ENCODE peak calls at places on chromosomes 4 and X, in eight cellular contexts. A is erythroblast; G is stimulated activated CD4-positive, alpha-beta T cell treated with anti-CD3 and anti-CD28 coated beads, Interleukin-15, amount 100 ng/mL, for 1 hour; Q is T-helper 1 cell; Y is activated CD4-positive, alpha-beta T cell treated with anti-CD3 and anti-CD28 coated beads, Interleukin-2, amount 10 ng/mL, durations not matched to agents 7 days and 5 days; C is amygdala; D is ELR; J is MCF 10A. X is an unnamed sample.

GRCh38 chrX:17987783-17988182 is 126.7 kb upstream of the RAI2 start:
- DNase-seq in J (no peak), Q (no peak), C (no peak), D (no peak), G (no peak), Y (peak; percentile 40), A (no peak), X (no peak)

GRCh38 chrX:56228914-56229313 is 3.2 kb upstream of the KLF8 start:
- DNase-seq in D (no peak), G (no peak), C (no peak), Q (no peak), Y (no peak), J (no peak), A (no peak), X (no peak)

GRCh38 chrX:119145241-119145653 is 17.6 kb upstream of the KIAA1210 start:
- DNase-seq in C (no peak), Q (no peak), J (peak; percentile 43), A (peak; percentile 7), Y (no peak), G (no peak), D (peak; percentile 33), X (no peak)

GRCh38 chrX:9882669-9883446 is 84.3 kb upstream of the CLDN34 start:
- DNase-seq in C (no peak), Q (no peak), G (no peak), Y (no peak), D (no peak), A (peak; percentile 70), J (no peak), X (no peak)

GRCh38 chrX:136812286-136812685 is 31.6 kb upstream of the ARHGEF6 start:
- DNase-seq in Y (no peak), A (peak; percentile 38), G (no peak), D (no peak), J (no peak), Q (no peak), C (no peak), X (no peak)

GRCh38 chr4:86977621-86978184 is 42.9 kb downstream of the AFF1 start:
- DNase-seq in D (peak; percentile 65), J (peak; percentile 94), A (peak; percentile 32), Y (peak; percentile 22), Q (no peak), C (no peak), G (no peak), X (no peak)

GRCh38 chrX:140343226-140343873 is 161.5 kb downstream of the SOX3 start:
- DNase-seq in J (peak; percentile 44), Y (no peak), D (peak; percentile 77), G (no peak), A (no peak), C (no peak), Q (no peak), X (no peak)

GRCh38 chr4:98688416-98689290 is 30.2 kb upstream of the TSPAN5 start:
- DNase-seq in C (no peak), D (peak; percentile 96), Y (no peak), A (peak; percentile 59), G (no peak), J (peak; percentile 46), Q (no peak), X (no peak)

GRCh38 chr4:1500966-1501753 is 94.9 kb upstream of the NKX1-1 start:
- DNase-seq in Q (peak; percentile 11), Y (no peak), G (no peak), A (no peak), J (no peak), C (no peak), D (no peak), X (no peak)

GRCh38 chr4:16857425-16857824 is 41.0 kb downstream of the LDB2 start:
- DNase-seq in J (no peak), C (no peak), A (no peak), D (no peak), Y (no peak), G (no peak), Q (no peak), X (no peak)

GRCh38 chrX:48492293-48492910 is 16.4 kb upstream of the PORCN start:
- DNase-seq in Y (no peak), D (peak; percentile 71), G (no peak), Q (no peak), J (peak; percentile 36), A (no peak), C (no peak), X (no peak)

GRCh38 chrX:148416931-148417330 is 83.5 kb upstream of the AFF2 start:
- DNase-seq in G (no peak), C (no peak), J (peak; percentile 58), Q (no peak), A (no peak), D (no peak), Y (no peak), X (no peak)